ENCODE peak calls at places on chromosomes 16 and 17, in four cellular contexts. One of them, this sample, is unnamed.

GRCh38 chr17:3015890-3016289 is 47.5 kb downstream of the OR1D5 start:
- DNase-seq in IMR-90: peak
- DNase-seq in mesendoderm: peak
- DNase-seq in trophoblast cell: no peak
- DNase-seq in this sample: no peak

GRCh38 chr17:65627892-65628622 is 66.6 kb upstream of the AXIN2 start:
- DNase-seq in IMR-90: peak
- DNase-seq in mesendoderm: no peak
- DNase-seq in trophoblast cell: peak
- DNase-seq in this sample: no peak

GRCh38 chr16:57616241-57616640 is 12.2 kb upstream of the ADGRG1 start:
- DNase-seq in trophoblast cell: no peak
- DNase-seq in IMR-90: no peak
- DNase-seq in mesendoderm: no peak
- DNase-seq in this sample: no peak

GRCh38 chr16:85372627-85373372 is 240.3 kb upstream of the GSE1 start:
- DNase-seq in IMR-90: peak
- DNase-seq in mesendoderm: peak
- DNase-seq in trophoblast cell: peak
- DNase-seq in this sample: no peak

GRCh38 chr17:4725646-4726300 is 5.5 kb upstream of the MED11 start:
- DNase-seq in mesendoderm: no peak
- DNase-seq in IMR-90: no peak
- DNase-seq in trophoblast cell: no peak
- DNase-seq in this sample: no peak

GRCh38 chr16:50093607-50094570 is 28.1 kb downstream of the HEATR3 start:
- DNase-seq in trophoblast cell: peak
- DNase-seq in IMR-90: no peak
- DNase-seq in mesendoderm: no peak
- DNase-seq in this sample: no peak

GRCh38 chr17:50087246-50087911 is 7.8 kb upstream of the PDK2 start:
- DNase-seq in IMR-90: peak
- DNase-seq in trophoblast cell: peak
- DNase-seq in mesendoderm: peak
- DNase-seq in this sample: peak

GRCh38 chr17:58136669-58137279 is 11.4 kb upstream of the OR4D1 start:
- DNase-seq in trophoblast cell: peak
- DNase-seq in mesendoderm: peak
- DNase-seq in IMR-90: no peak
- DNase-seq in this sample: no peak

GRCh38 chr17:58537266-58537665 is 22.8 kb upstream of the MTMR4 start:
- DNase-seq in mesendoderm: no peak
- DNase-seq in trophoblast cell: no peak
- DNase-seq in IMR-90: no peak
- DNase-seq in this sample: no peak

GRCh38 chr16:29684671-29685070 is 5.7 kb downstream of the QPRT start:
- DNase-seq in mesendoderm: no peak
- DNase-seq in IMR-90: no peak
- DNase-seq in trophoblast cell: no peak
- DNase-seq in this sample: no peak

GRCh38 chr16:28317040-28317880 is 24.9 kb downstream of the SBK1 start:
- DNase-seq in trophoblast cell: peak
- DNase-seq in mesendoderm: peak
- DNase-seq in IMR-90: peak
- DNase-seq in this sample: peak

GRCh38 chr17:18070861-18071340 is 16.8 kb upstream of the DRG2 start:
- DNase-seq in trophoblast cell: no peak
- DNase-seq in mesendoderm: peak
- DNase-seq in IMR-90: peak
- DNase-seq in this sample: no peak

GRCh38 chr16:10156111-10156510 is 26.1 kb downstream of the GRIN2A start:
- DNase-seq in IMR-90: no peak
- DNase-seq in trophoblast cell: no peak
- DNase-seq in mesendoderm: no peak
- DNase-seq in this sample: no peak

GRCh38 chr17:61209524-61209923 is 190.1 kb upstream of the TBX2 start:
- DNase-seq in trophoblast cell: no peak
- DNase-seq in IMR-90: no peak
- DNase-seq in mesendoderm: no peak
- DNase-seq in this sample: no peak

GRCh38 chr16:31331807-31332301 is 23.1 kb upstream of the ITGAX start:
- DNase-seq in mesendoderm: no peak
- DNase-seq in trophoblast cell: no peak
- DNase-seq in IMR-90: no peak
- DNase-seq in this sample: no peak

GRCh38 chr16:82681592-82681991 is 54.8 kb downstream of the CDH13 start:
- DNase-seq in trophoblast cell: no peak
- DNase-seq in mesendoderm: no peak
- DNase-seq in IMR-90: no peak
- DNase-seq in this sample: no peak

GRCh38 chr16:3937066-3937875 is 56.8 kb upstream of the CREBBP start:
- DNase-seq in trophoblast cell: no peak
- DNase-seq in mesendoderm: no peak
- DNase-seq in IMR-90: no peak
- DNase-seq in this sample: no peak

GRCh38 chr16:55392701-55393100 is 68.7 kb downstream of the IRX6 start:
- DNase-seq in mesendoderm: no peak
- DNase-seq in trophoblast cell: no peak
- DNase-seq in IMR-90: no peak
- DNase-seq in this sample: no peak

GRCh38 chr17:44840936-44841335 is 6.7 kb upstream of the HIGD1B start:
- DNase-seq in IMR-90: no peak
- DNase-seq in trophoblast cell: no peak
- DNase-seq in mesendoderm: peak
- DNase-seq in this sample: no peak

GRCh38 chr16:84191466-84191865 is 509 bp downstream of the ADAD2 start:
- DNase-seq in trophoblast cell: no peak
- DNase-seq in IMR-90: no peak
- DNase-seq in mesendoderm: no peak
- DNase-seq in this sample: no peak

GRCh38 chr16:74586948-74587347 is 20.0 kb downstream of the GLG1 start:
- DNase-seq in IMR-90: no peak
- DNase-seq in mesendoderm: no peak
- DNase-seq in trophoblast cell: no peak
- DNase-seq in this sample: no peak

GRCh38 chr16:65318590-65319267 is 196.9 kb upstream of the CDH11 start:
- DNase-seq in mesendoderm: peak
- DNase-seq in IMR-90: no peak
- DNase-seq in trophoblast cell: no peak
- DNase-seq in this sample: no peak

GRCh38 chr17:55545765-55546164 is 34.5 kb upstream of the SMIM36 start:
- DNase-seq in trophoblast cell: no peak
- DNase-seq in IMR-90: no peak
- DNase-seq in mesendoderm: no peak
- DNase-seq in this sample: no peak

GRCh38 chr17:67959510-67959909 is 36.8 kb downstream of the C17orf58 start:
- DNase-seq in trophoblast cell: no peak
- DNase-seq in mesendoderm: peak
- DNase-seq in IMR-90: no peak
- DNase-seq in this sample: no peak

GRCh38 chr16:4611337-4612023 is 3.2 kb downstream of the UBALD1 start:
- DNase-seq in IMR-90: peak
- DNase-seq in trophoblast cell: no peak
- DNase-seq in mesendoderm: no peak
- DNase-seq in this sample: no peak

GRCh38 chr17:7191571-7192270 is 12.6 kb upstream of the ASGR1 start:
- DNase-seq in mesendoderm: peak
- DNase-seq in trophoblast cell: peak
- DNase-seq in IMR-90: peak
- DNase-seq in this sample: peak

DNA sequence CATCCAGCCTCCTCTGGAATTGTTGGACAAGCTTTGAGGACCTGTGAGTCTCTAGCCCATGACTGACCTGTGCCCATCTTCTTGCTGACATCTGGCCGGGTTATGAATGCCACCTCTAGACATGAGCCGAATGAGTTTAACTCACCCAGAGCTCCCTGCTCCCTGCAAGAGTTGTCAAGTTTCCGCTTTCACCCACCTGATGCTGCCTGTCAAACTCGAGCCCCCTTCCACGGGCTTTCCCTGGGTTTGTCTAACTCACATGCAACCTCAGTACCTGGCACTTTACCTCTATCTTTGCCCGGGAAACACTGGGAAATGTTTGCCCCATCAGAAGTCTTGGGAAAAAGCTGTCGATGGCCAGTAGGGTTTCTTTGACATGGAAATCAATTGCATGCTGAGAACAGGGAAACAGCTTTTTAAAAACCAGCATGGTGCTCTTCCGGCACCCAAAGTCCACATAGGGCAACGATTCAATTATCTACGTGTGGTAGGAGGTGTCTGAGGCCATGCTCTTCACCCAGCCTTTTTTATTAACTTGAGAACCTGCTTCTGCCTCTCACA is 33.8 kb upstream of the DNAH17 start:
- DNase-seq in mesendoderm: no peak
- DNase-seq in IMR-90: no peak
- DNase-seq in trophoblast cell: no peak
- DNase-seq in this sample: no peak
- H2BK120ac ChIP-seq in mesendoderm: no peak
- H2BK120ac ChIP-seq in IMR-90: no peak
- H2BK120ac ChIP-seq in trophoblast cell: peak
- H2BK120ac ChIP-seq in this sample: no peak

DNA sequence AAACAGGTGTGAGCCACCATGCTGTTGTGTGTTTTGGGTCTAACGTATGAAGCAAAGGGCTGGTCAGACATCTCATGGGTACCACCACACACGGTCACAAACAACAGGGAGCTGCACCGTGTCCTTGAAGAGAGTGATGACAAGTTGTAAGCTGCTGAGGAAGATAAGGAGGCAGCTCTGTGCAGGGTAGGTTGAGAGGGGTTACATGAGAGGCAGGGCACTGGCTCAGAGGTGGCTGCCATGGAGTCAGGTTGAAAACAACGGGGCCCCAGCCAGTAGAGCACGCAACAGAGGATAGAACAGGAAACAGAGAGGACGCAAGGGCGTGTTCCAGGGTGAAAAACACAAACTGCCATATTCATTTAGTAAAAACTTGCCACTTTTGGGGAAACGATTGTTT is 52.2 kb downstream of the TRARG1 start:
- DNase-seq in trophoblast cell: no peak
- DNase-seq in IMR-90: no peak
- DNase-seq in mesendoderm: no peak
- DNase-seq in this sample: no peak
- H3K4me3 ChIP-seq in trophoblast cell: no peak
- H3K4me3 ChIP-seq in IMR-90: no peak
- H3K4me3 ChIP-seq in mesendoderm: no peak
- H3K4me3 ChIP-seq in this sample: no peak

GRCh38 chr17:81389585-81389984 is 5.7 kb upstream of the BAHCC1 start:
- DNase-seq in mesendoderm: no peak
- DNase-seq in IMR-90: no peak
- DNase-seq in trophoblast cell: no peak
- DNase-seq in this sample: no peak

GRCh38 chr17:81388612-81389367 is 6.5 kb upstream of the BAHCC1 start:
- DNase-seq in IMR-90: no peak
- DNase-seq in mesendoderm: peak
- DNase-seq in trophoblast cell: no peak
- DNase-seq in this sample: no peak

GRCh38 chr17:81391268-81391963 is 3.8 kb upstream of the BAHCC1 start:
- DNase-seq in IMR-90: no peak
- DNase-seq in trophoblast cell: no peak
- DNase-seq in mesendoderm: no peak
- DNase-seq in this sample: no peak

GRCh38 chr17:81390436-81391214 is 4.6 kb upstream of the BAHCC1 start:
- DNase-seq in trophoblast cell: no peak
- DNase-seq in mesendoderm: peak
- DNase-seq in IMR-90: no peak
- DNase-seq in this sample: no peak

DNA sequence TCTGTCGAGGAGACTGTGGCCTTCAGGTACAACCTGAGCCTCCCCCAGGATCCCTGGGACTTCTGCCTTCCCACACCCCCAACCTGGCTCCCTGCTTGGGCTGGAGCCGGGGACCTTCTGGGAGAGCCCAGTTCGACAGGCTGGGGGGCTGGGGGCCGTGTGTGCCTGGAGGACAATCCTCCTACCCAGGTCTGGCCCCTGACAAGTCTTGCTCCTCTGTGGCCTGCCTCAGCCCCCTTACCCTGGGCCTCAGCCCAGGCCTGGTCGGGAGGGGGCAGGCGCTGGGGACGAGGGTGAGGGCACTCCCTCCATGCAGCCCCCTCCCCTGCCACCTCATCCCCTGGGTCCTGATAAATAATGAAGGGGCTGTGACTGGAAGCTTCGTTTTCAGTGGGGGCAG is 5.2 kb upstream of the BAHCC1 start:
- DNase-seq in trophoblast cell: no peak
- DNase-seq in mesendoderm: peak
- DNase-seq in IMR-90: no peak
- DNase-seq in this sample: no peak
- H4K8ac ChIP-seq in trophoblast cell: no peak
- H4K8ac ChIP-seq in mesendoderm: no peak
- H4K8ac ChIP-seq in IMR-90: no peak
- H4K8ac ChIP-seq in this sample: no peak

GRCh38 chr17:37065486-37066321 is 117.0 kb downstream of the AATF start:
- DNase-seq in mesendoderm: no peak
- DNase-seq in trophoblast cell: no peak
- DNase-seq in IMR-90: no peak
- DNase-seq in this sample: no peak

GRCh38 chr17:37069087-37069486 is 120.3 kb downstream of the AATF start:
- DNase-seq in trophoblast cell: no peak
- DNase-seq in mesendoderm: no peak
- DNase-seq in IMR-90: no peak
- DNase-seq in this sample: no peak

GRCh38 chr17:37068266-37068665 is 119.5 kb downstream of the AATF start:
- DNase-seq in trophoblast cell: no peak
- DNase-seq in IMR-90: peak
- DNase-seq in mesendoderm: no peak
- DNase-seq in this sample: no peak

GRCh38 chr17:37066322-37066905 is 117.7 kb downstream of the AATF start:
- DNase-seq in mesendoderm: no peak
- DNase-seq in trophoblast cell: no peak
- DNase-seq in IMR-90: no peak
- DNase-seq in this sample: no peak

DNA sequence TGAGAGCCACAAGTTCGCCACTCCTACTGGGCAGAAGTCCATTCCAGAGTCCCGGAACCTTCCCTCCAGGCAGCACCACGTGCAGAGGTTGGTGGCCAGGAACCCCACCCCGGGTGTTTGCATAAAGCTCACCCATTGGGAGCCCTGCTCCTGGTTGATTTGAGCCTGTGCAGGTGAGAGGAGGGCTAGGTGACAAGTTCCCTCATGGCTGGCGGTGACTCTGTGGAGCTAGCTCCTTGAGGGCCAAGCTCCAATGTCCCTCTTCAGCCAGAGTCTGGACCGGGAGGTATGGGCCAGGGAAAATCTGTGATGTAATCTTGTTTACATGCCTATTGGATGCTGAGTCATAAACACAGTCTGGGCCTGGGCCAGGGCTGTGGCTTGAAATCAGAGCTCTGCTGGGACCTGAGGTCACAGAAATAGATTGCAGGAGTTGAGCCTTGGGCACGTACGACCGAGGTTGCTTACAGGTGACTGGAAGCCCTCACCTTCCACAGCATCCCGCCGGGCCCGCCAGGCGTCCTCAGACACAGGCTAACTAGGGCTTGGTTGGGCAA is 118.9 kb downstream of the AATF start:
- DNase-seq in IMR-90: peak
- DNase-seq in trophoblast cell: peak
- DNase-seq in mesendoderm: peak
- DNase-seq in this sample: no peak
- H2BK120ac ChIP-seq in IMR-90: no peak
- H2BK120ac ChIP-seq in trophoblast cell: no peak
- H2BK120ac ChIP-seq in mesendoderm: no peak
- H2BK120ac ChIP-seq in this sample: no peak

GRCh38 chr17:48552453-48553189 is 7.7 kb upstream of the HOXB2 start:
- DNase-seq in mesendoderm: no peak
- DNase-seq in trophoblast cell: no peak
- DNase-seq in IMR-90: peak
- DNase-seq in this sample: no peak
- H3K4me3 ChIP-seq in mesendoderm: no peak
- H3K4me3 ChIP-seq in trophoblast cell: no peak
- H3K4me3 ChIP-seq in IMR-90: peak
- H3K4me3 ChIP-seq in this sample: no peak

This sample was measured in neuronal stem cell.